ENCODE peak calls at places on chromosomes 7 and 10, in six cellular contexts. One of them, this sample, is unnamed.
A peak's percentile ranks its signal among the peaks of the same experiment; 100 is the strongest.

GRCh38 chr7:121872831-121873764 is at the start of gene PTPRZ1:
- DNase-seq in B cell: no peak
- DNase-seq in kidney epithelial cell: no peak
- DNase-seq in activated naive CD4-positive, alpha-beta T cell: no peak
- DNase-seq in hepatocyte: peak; percentile 69
- DNase-seq in NCI-H1417 treated with DMSO at 0.1 percent for 48 hours: peak; percentile 37
- DNase-seq in this sample: no peak

GRCh38 chr7:66535414-66536329 is 93.0 kb upstream of the KCTD7 start:
- DNase-seq in B cell: no peak
- DNase-seq in kidney epithelial cell: no peak
- DNase-seq in activated naive CD4-positive, alpha-beta T cell: no peak
- DNase-seq in hepatocyte: peak; percentile 52
- DNase-seq in NCI-H1417 treated with DMSO at 0.1 percent for 48 hours: no peak
- DNase-seq in this sample: no peak

GRCh38 chr10:93206652-93207051 is 133.0 kb downstream of the CYP26A1 start:
- DNase-seq in B cell: no peak
- DNase-seq in kidney epithelial cell: no peak
- DNase-seq in activated naive CD4-positive, alpha-beta T cell: no peak
- DNase-seq in hepatocyte: no peak
- DNase-seq in NCI-H1417 treated with DMSO at 0.1 percent for 48 hours: no peak
- DNase-seq in this sample: no peak

GRCh38 chr10:63554666-63555065 is 33.5 kb downstream of the REEP3 start:
- DNase-seq in B cell: peak; percentile 70
- DNase-seq in kidney epithelial cell: peak; percentile 84
- DNase-seq in activated naive CD4-positive, alpha-beta T cell: no peak
- DNase-seq in hepatocyte: no peak
- DNase-seq in NCI-H1417 treated with DMSO at 0.1 percent for 48 hours: no peak
- DNase-seq in this sample: peak; percentile 59

GRCh38 chr10:55397777-55398176 is 596.7 kb upstream of the PCDH15 start:
- DNase-seq in B cell: no peak
- DNase-seq in kidney epithelial cell: no peak
- DNase-seq in activated naive CD4-positive, alpha-beta T cell: no peak
- DNase-seq in hepatocyte: no peak
- DNase-seq in NCI-H1417 treated with DMSO at 0.1 percent for 48 hours: no peak
- DNase-seq in this sample: no peak

GRCh38 chr10:116809528-116810500 is 39.5 kb upstream of the ENO4 start:
- DNase-seq in B cell: no peak
- DNase-seq in kidney epithelial cell: no peak
- DNase-seq in activated naive CD4-positive, alpha-beta T cell: no peak
- DNase-seq in hepatocyte: peak; percentile 42
- DNase-seq in NCI-H1417 treated with DMSO at 0.1 percent for 48 hours: no peak
- DNase-seq in this sample: no peak

GRCh38 chr10:23362879-23363787 is 18.5 kb upstream of the C10orf67 start:
- DNase-seq in B cell: no peak
- DNase-seq in kidney epithelial cell: no peak
- DNase-seq in activated naive CD4-positive, alpha-beta T cell: no peak
- DNase-seq in hepatocyte: no peak
- DNase-seq in NCI-H1417 treated with DMSO at 0.1 percent for 48 hours: no peak
- DNase-seq in this sample: no peak

GRCh38 chr10:48364659-48365405 is 58.4 kb downstream of the MAPK8 start:
- DNase-seq in B cell: no peak
- DNase-seq in kidney epithelial cell: no peak
- DNase-seq in activated naive CD4-positive, alpha-beta T cell: no peak
- DNase-seq in hepatocyte: peak; percentile 54
- DNase-seq in NCI-H1417 treated with DMSO at 0.1 percent for 48 hours: peak; percentile 35
- DNase-seq in this sample: no peak

GRCh38 chr10:114458955-114459354 is 54.7 kb upstream of the AFAP1L2 start:
- DNase-seq in B cell: no peak
- DNase-seq in kidney epithelial cell: no peak
- DNase-seq in activated naive CD4-positive, alpha-beta T cell: no peak
- DNase-seq in hepatocyte: peak; percentile 56
- DNase-seq in NCI-H1417 treated with DMSO at 0.1 percent for 48 hours: no peak
- DNase-seq in this sample: no peak

GRCh38 chr7:74010407-74010806 is 17.6 kb upstream of the ELN start:
- DNase-seq in B cell: no peak
- DNase-seq in kidney epithelial cell: no peak
- DNase-seq in activated naive CD4-positive, alpha-beta T cell: no peak
- DNase-seq in hepatocyte: no peak
- DNase-seq in NCI-H1417 treated with DMSO at 0.1 percent for 48 hours: no peak
- DNase-seq in this sample: no peak

GRCh38 chr7:137986252-137987010 is 15.5 kb downstream of the CREB3L2 start:
- DNase-seq in B cell: no peak
- DNase-seq in kidney epithelial cell: no peak
- DNase-seq in activated naive CD4-positive, alpha-beta T cell: no peak
- DNase-seq in hepatocyte: peak; percentile 64
- DNase-seq in NCI-H1417 treated with DMSO at 0.1 percent for 48 hours: no peak
- DNase-seq in this sample: no peak

GRCh38 chr10:11243425-11244222 is 226.0 kb downstream of the CELF2 start:
- DNase-seq in B cell: peak; percentile 38
- DNase-seq in kidney epithelial cell: no peak
- DNase-seq in activated naive CD4-positive, alpha-beta T cell: no peak
- DNase-seq in hepatocyte: no peak
- DNase-seq in NCI-H1417 treated with DMSO at 0.1 percent for 48 hours: no peak
- DNase-seq in this sample: no peak

GRCh38 chr10:87878664-87879459 is 15.4 kb downstream of the PTEN start:
- DNase-seq in B cell: no peak
- DNase-seq in kidney epithelial cell: no peak
- DNase-seq in activated naive CD4-positive, alpha-beta T cell: no peak
- DNase-seq in hepatocyte: no peak
- DNase-seq in NCI-H1417 treated with DMSO at 0.1 percent for 48 hours: no peak
- DNase-seq in this sample: no peak

GRCh38 chr10:11742009-11742778 is at the start of gene ECHDC3:
- DNase-seq in B cell: peak; percentile 63
- DNase-seq in kidney epithelial cell: no peak
- DNase-seq in activated naive CD4-positive, alpha-beta T cell: peak; percentile 19
- DNase-seq in hepatocyte: peak; percentile 42
- DNase-seq in NCI-H1417 treated with DMSO at 0.1 percent for 48 hours: no peak
- DNase-seq in this sample: peak; percentile 91

GRCh38 chr7:45937301-45937700 is 16.2 kb upstream of the IGFBP3 start:
- DNase-seq in B cell: no peak
- DNase-seq in kidney epithelial cell: no peak
- DNase-seq in activated naive CD4-positive, alpha-beta T cell: no peak
- DNase-seq in hepatocyte: no peak
- DNase-seq in NCI-H1417 treated with DMSO at 0.1 percent for 48 hours: no peak
- DNase-seq in this sample: no peak

GRCh38 chr7:7104314-7104698 is 78.0 kb upstream of the C1GALT1 start:
- DNase-seq in B cell: no peak
- DNase-seq in kidney epithelial cell: no peak
- DNase-seq in activated naive CD4-positive, alpha-beta T cell: no peak
- DNase-seq in hepatocyte: no peak
- DNase-seq in NCI-H1417 treated with DMSO at 0.1 percent for 48 hours: no peak
- DNase-seq in this sample: no peak

GRCh38 chr7:46651070-46651469 is 730.0 kb upstream of the IGFBP3 start:
- DNase-seq in B cell: no peak
- DNase-seq in kidney epithelial cell: peak; percentile 70
- DNase-seq in activated naive CD4-positive, alpha-beta T cell: no peak
- DNase-seq in hepatocyte: peak; percentile 81
- DNase-seq in NCI-H1417 treated with DMSO at 0.1 percent for 48 hours: no peak
- DNase-seq in this sample: no peak

GRCh38 chr7:90709501-90710465 is 113.7 kb downstream of the CDK14 start:
- DNase-seq in B cell: peak; percentile 48
- DNase-seq in kidney epithelial cell: peak; percentile 4
- DNase-seq in activated naive CD4-positive, alpha-beta T cell: no peak
- DNase-seq in hepatocyte: peak; percentile 20
- DNase-seq in NCI-H1417 treated with DMSO at 0.1 percent for 48 hours: no peak
- DNase-seq in this sample: no peak

GRCh38 chr10:112913255-112913654 is 36.8 kb upstream of the TCF7L2 start:
- DNase-seq in B cell: no peak
- DNase-seq in kidney epithelial cell: no peak
- DNase-seq in activated naive CD4-positive, alpha-beta T cell: no peak
- DNase-seq in hepatocyte: no peak
- DNase-seq in NCI-H1417 treated with DMSO at 0.1 percent for 48 hours: no peak
- DNase-seq in this sample: no peak

GRCh38 chr10:97827778-97828291 is 21.8 kb upstream of the GOLGA7B start:
- DNase-seq in B cell: no peak
- DNase-seq in kidney epithelial cell: peak; percentile 12
- DNase-seq in activated naive CD4-positive, alpha-beta T cell: no peak
- DNase-seq in hepatocyte: no peak
- DNase-seq in NCI-H1417 treated with DMSO at 0.1 percent for 48 hours: no peak
- DNase-seq in this sample: no peak